ENCODE peak calls at places on chromosomes 6 and 20, in ten cellular contexts. K is mesendoderm, G is GM23248, W is left lung, T is heart right ventricle, E is gastrocnemius medialis, C is psoas muscle, H is transverse colon, Z is K562, O is stomach. Y is an unnamed sample. For H3K27me3, the result is how much of the 10 kb centered on the place peaks cover.

GRCh38 chr6:47303861-47304260 is 5.8 kb downstream of the TNFRSF21 start:
- DNase-seq in Z (no peak), K (no peak), O (no peak), E (no peak), W (no peak), T (no peak), H (no peak), C (no peak), G (no peak), Y (no peak)

GRCh38 chr20:61048292-61048691 is 203.8 kb upstream of the CDH4 start:
- DNase-seq in E (no peak), Z (no peak), T (no peak), C (no peak), O (no peak), K (no peak), G (no peak), H (no peak), W (no peak), Y (no peak)

GRCh38 chr6:119156742-119157494 is 78.5 kb upstream of the FAM184A start:
- DNase-seq in E (no peak), O (no peak), H (no peak), K (peak), C (no peak), T (no peak), G (no peak), W (no peak), Z (no peak), Y (no peak)

GRCh38 chr6:106309766-106310373 is 15.7 kb downstream of the ATG5 start:
- DNase-seq in H (no peak), O (no peak), C (no peak), K (peak), T (no peak), G (peak), E (no peak), Z (no peak), W (no peak), Y (no peak)

GRCh38 chr20:19073584-19074198 is 138.8 kb upstream of the SLC24A3 start:
- DNase-seq in H (no peak), W (no peak), Z (peak), E (no peak), C (no peak), K (peak), G (no peak), T (no peak), O (no peak), Y (no peak)

GRCh38 chr6:157194110-157194509 is 129.2 kb downstream of the TMEM242 start:
- DNase-seq in Z (no peak), T (no peak), G (no peak), K (no peak), H (no peak), W (no peak), O (no peak), E (no peak), C (no peak), Y (no peak)

GRCh38 chr20:34705383-34706021 is 1.4 kb downstream of the TP53INP2 start:
- DNase-seq in H (peak), C (no peak), G (peak), O (peak), E (no peak), Z (peak), T (peak), K (peak), W (peak), Y (no peak)

GRCh38 chr20:61113731-61114130 is 138.3 kb upstream of the CDH4 start:
- DNase-seq in K (no peak), Z (no peak), W (no peak), C (no peak), T (no peak), O (no peak), H (no peak), E (no peak), G (no peak), Y (no peak)

GRCh38 chr6:151998784-151999183 is 191.3 kb downstream of the ESR1 start:
- DNase-seq in G (peak), E (no peak), O (no peak), Z (no peak), K (no peak), C (no peak), H (no peak), W (no peak), T (no peak), Y (no peak)

GRCh38 chr6:96939019-96939805 is 14.7 kb downstream of the KLHL32 start:
- DNase-seq in G (peak), Z (no peak), O (no peak), T (no peak), E (no peak), H (no peak), C (no peak), W (no peak), K (peak), Y (no peak)

GRCh38 chr6:142842423-142843261 is 102.3 kb downstream of the HIVEP2 start:
- DNase-seq in G (peak), Z (no peak), K (no peak), C (no peak), O (no peak), H (no peak), T (no peak), E (no peak), W (no peak), Y (no peak)

GRCh38 chr6:21748343-21749063 is 155.0 kb downstream of the SOX4 start:
- DNase-seq in G (peak), E (no peak), K (peak), T (no peak), W (no peak), C (no peak), H (no peak), O (no peak), Z (no peak), Y (no peak)

DNA sequence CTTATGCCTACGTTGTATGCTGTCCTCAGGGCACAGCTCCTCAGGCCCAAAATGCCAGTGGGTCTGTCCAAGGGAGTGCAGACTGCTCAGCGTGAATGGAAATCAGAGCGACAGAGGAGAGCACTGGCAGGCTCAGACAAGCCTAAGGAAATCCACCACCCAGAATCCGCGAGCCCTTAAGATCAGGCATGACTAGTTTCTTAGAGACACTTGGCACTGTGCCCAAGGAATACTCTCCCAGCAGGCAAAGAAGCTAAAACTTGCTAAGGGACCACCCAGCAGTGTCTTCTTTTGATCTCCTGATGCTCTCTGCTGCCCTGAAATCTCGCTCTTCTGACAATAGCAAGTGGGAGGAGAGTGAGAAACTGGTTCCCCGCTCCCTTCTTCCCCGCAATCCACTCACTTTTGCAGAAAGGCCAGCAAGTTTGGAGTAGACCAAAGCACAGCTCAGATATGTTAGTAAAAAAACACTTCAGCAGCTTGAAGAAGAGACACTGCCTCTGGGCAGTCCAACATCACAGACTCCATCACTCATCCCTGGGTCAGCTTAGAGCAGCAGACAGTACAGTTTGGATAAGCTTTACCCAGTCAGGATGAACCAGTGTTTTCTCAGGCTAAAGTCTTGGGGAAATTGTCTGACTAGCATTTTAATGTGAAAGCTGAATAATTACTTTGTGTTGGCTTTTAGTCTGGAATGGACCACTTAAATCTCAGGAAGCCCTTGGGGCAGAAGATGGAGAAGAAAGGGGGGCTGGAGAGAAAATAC is 32.4 kb downstream of the TRAF3IP2 start:
- DNase-seq in C (no peak), H (no peak), O (no peak), K (no peak), W (no peak), T (no peak), Z (no peak), G (peak), E (no peak), Y (no peak)
- H3K27me3 ChIP-seq in C (under half), H (under half), O (under half), K (under half), W (under half), T (under half), Z (under half), G (under half), E (under half), Y (under half)

GRCh38 chr6:139112561-139112960 is 22.3 kb upstream of the HECA start:
- DNase-seq in E (no peak), G (no peak), T (no peak), Z (no peak), K (no peak), O (no peak), C (no peak), H (no peak), W (no peak), Y (no peak)

GRCh38 chr6:139114741-139115140 is 20.1 kb upstream of the HECA start:
- DNase-seq in C (no peak), W (no peak), E (no peak), T (no peak), H (no peak), G (no peak), Z (no peak), O (no peak), K (no peak), Y (no peak)

GRCh38 chr6:139119553-139119952 is 15.3 kb upstream of the HECA start:
- DNase-seq in C (no peak), W (no peak), O (no peak), H (no peak), Z (no peak), E (no peak), T (no peak), K (peak), G (no peak), Y (no peak)

GRCh38 chr6:139117734-139118133 is 17.1 kb upstream of the HECA start:
- DNase-seq in Z (no peak), K (no peak), G (peak), W (no peak), C (no peak), T (no peak), E (no peak), O (no peak), H (no peak), Y (no peak)

GRCh38 chr6:139115980-139116758 is 18.7 kb upstream of the HECA start:
- DNase-seq in W (no peak), E (no peak), T (no peak), O (no peak), Z (no peak), C (no peak), H (no peak), G (no peak), K (no peak), Y (no peak)
- H3K27me3 ChIP-seq in W (under half), E (under half), T (under half), O (under half), Z (under half), C (under half), H (under half), G (under half), K (under half), Y (under half)

DNA sequence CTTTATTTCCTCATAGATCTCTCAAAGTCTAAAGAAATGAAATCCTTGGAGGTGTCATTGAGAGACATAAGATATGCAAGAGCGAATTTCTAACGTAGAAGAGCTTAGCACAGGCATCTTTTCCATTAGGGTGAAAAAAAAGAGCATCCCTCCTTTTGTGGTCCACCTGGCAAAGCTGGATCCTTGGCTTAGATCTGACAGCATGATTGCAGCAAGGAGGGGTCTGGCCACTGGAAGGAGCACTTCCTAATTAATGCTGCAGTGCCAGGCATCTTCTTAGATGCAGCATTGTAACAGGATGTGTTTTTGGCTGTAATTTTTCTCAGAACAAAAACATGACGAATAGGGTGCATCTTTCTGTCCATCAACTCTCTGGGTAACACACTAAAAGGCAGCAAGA is 60.1 kb upstream of the TFAP2D start:
- DNase-seq in O (no peak), K (no peak), T (no peak), E (no peak), G (no peak), H (no peak), C (no peak), Z (no peak), W (no peak), Y (no peak)
- H3K27me3 ChIP-seq in O (under half), K (under half), T (under half), E (under half), G (under half), H (under half), C (under half), Z (under half), W (under half), Y (under half)

DNA sequence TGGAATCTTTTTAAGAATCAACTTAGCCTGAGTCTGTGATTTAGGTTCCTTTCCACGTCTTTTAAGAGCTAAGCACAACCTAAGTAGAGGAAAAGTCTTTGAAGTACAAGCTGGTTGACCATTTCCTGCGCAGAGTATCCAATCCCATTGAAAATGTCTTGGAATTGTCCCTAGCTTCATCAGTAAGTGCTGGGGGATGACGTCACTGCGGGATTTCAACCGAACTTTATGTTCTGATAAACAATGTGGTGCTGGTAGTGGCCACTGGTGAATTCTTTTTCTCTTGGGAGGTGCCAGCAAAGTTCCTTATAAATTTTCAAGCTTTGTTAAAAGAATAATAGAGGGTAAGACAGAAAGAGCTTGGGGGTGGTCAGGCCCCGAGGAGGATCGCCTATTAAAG is 69.2 kb downstream of the PDE7B start:
- DNase-seq in O (no peak), H (no peak), E (peak), Z (no peak), W (no peak), K (no peak), G (no peak), C (no peak), T (no peak), Y (no peak)
- H3K27me3 ChIP-seq in O (under half), H (under half), E (under half), Z (under half), W (under half), K (under half), G (under half), C (under half), T (under half), Y (under half)

DNA sequence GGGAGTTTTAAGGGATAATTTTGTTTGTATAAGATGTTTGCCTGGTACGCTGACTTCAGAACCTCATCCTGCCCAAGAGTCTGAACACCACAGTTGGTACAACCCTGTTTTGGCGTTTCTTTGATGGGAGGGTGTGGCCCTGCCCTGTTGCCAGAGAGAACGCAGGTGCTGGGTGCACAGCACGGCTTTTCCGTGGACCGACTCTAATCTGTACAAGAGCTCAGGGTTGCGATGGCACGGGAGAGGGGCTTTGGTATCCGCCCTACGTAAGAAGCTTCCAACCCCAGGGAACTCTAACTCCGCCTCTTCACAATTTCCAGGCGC is 1.3 kb downstream of the CYP24A1 start:
- DNase-seq in O (no peak), H (no peak), W (no peak), E (no peak), K (no peak), G (no peak), C (no peak), Z (no peak), T (no peak), Y (no peak)
- H3K27me3 ChIP-seq in O (half or more), H (half or more), W (half or more), E (half or more), K (under half), G (under half), C (under half), Z (under half), T (half or more), Y (under half)

GRCh38 chr6:130603391-130603790 is 223.8 kb upstream of the SMLR1 start:
- DNase-seq in C (no peak), E (no peak), K (no peak), Z (no peak), W (no peak), H (no peak), T (no peak), O (no peak), G (no peak), Y (no peak)

GRCh38 chr6:130602151-130602770 is 224.9 kb upstream of the SMLR1 start:
- DNase-seq in O (no peak), G (peak), K (no peak), E (no peak), Z (no peak), H (no peak), T (no peak), C (no peak), W (no peak), Y (no peak)

GRCh38 chr6:130604869-130605401 is 222.3 kb upstream of the SMLR1 start:
- DNase-seq in E (no peak), Z (no peak), O (no peak), W (no peak), H (no peak), C (no peak), G (no peak), K (no peak), T (no peak), Y (no peak)

GRCh38 chr6:130598021-130598989 is 228.9 kb upstream of the SMLR1 start:
- DNase-seq in H (no peak), E (no peak), O (no peak), G (no peak), C (no peak), T (no peak), K (peak), W (no peak), Z (no peak), Y (no peak)

GRCh38 chr6:130600880-130601341 is 226.3 kb upstream of the SMLR1 start:
- DNase-seq in O (no peak), T (no peak), K (peak), H (no peak), W (no peak), Z (no peak), C (no peak), G (peak), E (no peak), Y (no peak)
- H3K27me3 ChIP-seq in O (under half), T (under half), K (under half), H (under half), W (under half), Z (under half), C (under half), G (under half), E (under half), Y (under half)

GRCh38 chr6:154179443-154179842 is 140.4 kb downstream of the OPRM1 start:
- DNase-seq in E (no peak), C (no peak), Z (no peak), T (no peak), H (no peak), K (no peak), G (no peak), O (no peak), W (no peak), Y (no peak)
- H3K27me3 ChIP-seq in E (under half), C (under half), Z (under half), T (under half), H (under half), K (under half), G (under half), O (under half), W (under half), Y (under half)

DNA sequence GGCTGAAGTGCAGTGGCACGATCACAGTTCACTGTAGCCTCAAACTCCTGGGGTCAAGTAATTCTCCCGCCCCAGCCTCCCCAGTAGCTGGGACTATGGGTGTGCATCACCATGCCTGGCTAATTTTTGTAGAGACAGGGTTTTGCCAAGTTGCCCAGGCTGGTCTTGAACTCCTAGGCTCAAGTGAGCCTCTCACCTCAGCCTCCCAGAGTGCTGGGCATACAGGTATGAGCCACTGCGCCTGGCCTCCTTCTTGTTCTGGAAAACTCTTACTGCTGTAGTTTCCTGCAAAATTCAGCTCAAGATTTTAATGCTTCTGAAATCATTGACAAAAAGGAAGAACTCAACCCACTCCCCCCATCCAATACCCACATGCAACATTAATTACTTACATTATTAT is 21.9 kb upstream of the KCNG1 start:
- DNase-seq in C (no peak), K (no peak), W (no peak), Z (no peak), G (no peak), H (no peak), E (no peak), T (no peak), O (peak), Y (no peak)
- H3K27me3 ChIP-seq in C (under half), K (under half), W (under half), Z (under half), G (under half), H (under half), E (under half), T (under half), O (under half), Y (under half)

DNA sequence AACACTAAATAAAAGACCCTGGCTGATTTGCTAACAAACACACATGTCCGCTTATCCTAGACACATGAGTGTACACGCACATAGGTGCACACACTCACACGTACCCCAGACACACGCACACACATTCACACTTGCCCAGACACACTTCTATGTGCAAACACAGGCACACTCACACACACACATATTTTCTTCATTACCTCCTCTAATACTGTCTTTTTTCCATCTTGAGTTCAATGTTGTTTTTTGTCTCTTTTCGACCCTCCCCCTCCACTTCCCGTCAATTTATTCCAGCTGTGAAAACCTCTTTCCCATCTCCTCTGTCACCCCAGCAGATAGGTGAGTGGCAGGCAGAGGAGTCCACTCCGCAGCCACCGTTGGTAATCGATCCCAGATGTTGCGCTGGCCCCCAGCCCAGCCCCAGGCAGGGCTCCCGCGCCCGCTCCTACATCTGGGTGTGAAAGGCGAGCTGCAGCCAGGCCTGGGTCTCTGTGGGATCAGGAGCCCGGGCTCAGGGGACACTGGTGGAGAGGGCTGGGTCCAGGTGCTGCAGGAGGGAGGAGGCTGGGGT is 56.8 kb upstream of the FOXP4 start:
- DNase-seq in Z (no peak), K (peak), E (no peak), O (no peak), G (no peak), H (no peak), W (no peak), T (peak), C (peak), Y (no peak)
- H3K27me3 ChIP-seq in Z (half or more), K (under half), E (under half), O (under half), G (under half), H (under half), W (under half), T (under half), C (under half), Y (under half)

GRCh38 chr20:57787969-57788781 is 78.4 kb upstream of the PMEPA1 start:
- DNase-seq in Z (no peak), O (no peak), W (no peak), E (no peak), G (no peak), C (no peak), T (no peak), H (no peak), K (no peak), Y (no peak)
- H3K27me3 ChIP-seq in Z (under half), O (under half), W (under half), E (under half), G (under half), C (under half), T (under half), H (under half), K (under half), Y (under half)

Y was measured in right atrium auricular region.